ENCODE peak calls at places on chromosome 16, in five cellular contexts. G, X, R, A and Q are unnamed samples.

GRCh38 chr16:2950773-2951172 is 13.3 kb upstream of the KREMEN2 start:
- DNase-seq in G (no peak), R (no peak), A (no peak), X (no peak), Q (no peak)

GRCh38 chr16:75282811-75283281 is 31.4 kb upstream of the BCAR1 start:
- DNase-seq in X (no peak), A (peak), G (peak), R (no peak), Q (no peak)

GRCh38 chr16:58085584-58086251 is 43.5 kb downstream of the CFAP20 start:
- DNase-seq in R (no peak), A (no peak), G (no peak), X (no peak), Q (no peak)

GRCh38 chr16:67399218-67399733 is 6.0 kb upstream of the TPPP3 start:
- DNase-seq in X (peak), R (no peak), A (peak), G (no peak), Q (no peak)

GRCh38 chr16:473046-474043 is 47.9 kb downstream of the RAB11FIP3 start:
- DNase-seq in X (no peak), A (no peak), R (no peak), G (peak), Q (no peak)

GRCh38 chr16:66273036-66273435 is 93.5 kb upstream of the CDH5 start:
- DNase-seq in A (no peak), X (no peak), R (no peak), G (no peak), Q (no peak)

GRCh38 chr16:69566437-69567030 is 768 bp downstream of the NFAT5 start:
- DNase-seq in G (peak), R (no peak), X (peak), A (peak), Q (no peak)

GRCh38 chr16:23071202-23072083 is 77.8 kb downstream of the USP31 start:
- DNase-seq in R (no peak), A (peak), G (peak), X (no peak), Q (no peak)

GRCh38 chr16:69494993-69495392 is 70.6 kb downstream of the CYB5B start:
- DNase-seq in A (no peak), R (no peak), X (no peak), G (no peak), Q (no peak)

GRCh38 chr16:75971334-75971733 is 245.0 kb upstream of the CPHXL start:
- DNase-seq in R (no peak), A (no peak), X (no peak), G (no peak), Q (no peak)

GRCh38 chr16:74999683-75000480 is 1.1 kb downstream of the ZNRF1 start:
- DNase-seq in X (peak), A (peak), G (no peak), R (no peak), Q (no peak)

GRCh38 chr16:77191259-77191969 is 424 bp downstream of the MON1B start:
- DNase-seq in A (no peak), X (peak), R (no peak), G (no peak), Q (no peak)

GRCh38 chr16:85415196-85415988 is 197.7 kb upstream of the GSE1 start:
- DNase-seq in A (no peak), X (peak), G (no peak), R (no peak), Q (no peak)

GRCh38 chr16:77213542-77214108 is 14.4 kb downstream of the SYCE1L start:
- DNase-seq in A (peak), X (no peak), R (no peak), G (peak), Q (no peak)

GRCh38 chr16:87439926-87440325 is 47.8 kb downstream of the MAP1LC3B start:
- DNase-seq in G (no peak), A (no peak), R (no peak), X (no peak), Q (no peak)

GRCh38 chr16:89288966-89289365 is 71.5 kb downstream of the ZNF778 start:
- DNase-seq in G (no peak), R (no peak), A (no peak), X (no peak), Q (no peak)

GRCh38 chr16:19307587-19308241 is 22.2 kb downstream of the CLEC19A start:
- DNase-seq in X (no peak), A (no peak), G (no peak), R (no peak), Q (no peak)

GRCh38 chr16:22402191-22402590 is 27.8 kb upstream of the CDR2 start:
- DNase-seq in A (peak), R (no peak), G (peak), X (no peak), Q (no peak)

GRCh38 chr16:11848842-11849241 is 2.5 kb downstream of the RSL1D1 start:
- DNase-seq in G (peak), X (no peak), A (no peak), R (no peak), Q (no peak)

GRCh38 chr16:881219-882097 is 80.9 kb upstream of the GNG13 start:
- DNase-seq in R (no peak), A (no peak), G (no peak), X (no peak), Q (no peak)

GRCh38 chr16:14407786-14408399 is 222.2 kb downstream of the PARN start:
- DNase-seq in R (no peak), A (no peak), G (no peak), X (no peak), Q (no peak)

GRCh38 chr16:86126891-86127290 is 227.9 kb downstream of the IRF8 start:
- DNase-seq in X (no peak), A (no peak), R (no peak), G (no peak), Q (no peak)

GRCh38 chr16:57314161-57314785 is 29.8 kb upstream of the PLLP start:
- DNase-seq in R (no peak), X (no peak), A (no peak), G (no peak), Q (no peak)

GRCh38 chr16:1825864-1826690 is 548 bp downstream of the HAGH start:
- DNase-seq in R (peak), A (no peak), X (no peak), G (peak), Q (no peak)

GRCh38 chr16:66574081-66574480 is 5.2 kb upstream of the CMTM2 start:
- DNase-seq in X (no peak), G (peak), A (no peak), R (no peak), Q (no peak)

GRCh38 chr16:84139628-84140258 is 5.2 kb downstream of the HSDL1 start:
- DNase-seq in X (no peak), R (no peak), A (no peak), G (no peak), Q (no peak)
- H3K27ac ChIP-seq in X (no peak), R (no peak), A (no peak), G (no peak), Q (no peak)

DNA sequence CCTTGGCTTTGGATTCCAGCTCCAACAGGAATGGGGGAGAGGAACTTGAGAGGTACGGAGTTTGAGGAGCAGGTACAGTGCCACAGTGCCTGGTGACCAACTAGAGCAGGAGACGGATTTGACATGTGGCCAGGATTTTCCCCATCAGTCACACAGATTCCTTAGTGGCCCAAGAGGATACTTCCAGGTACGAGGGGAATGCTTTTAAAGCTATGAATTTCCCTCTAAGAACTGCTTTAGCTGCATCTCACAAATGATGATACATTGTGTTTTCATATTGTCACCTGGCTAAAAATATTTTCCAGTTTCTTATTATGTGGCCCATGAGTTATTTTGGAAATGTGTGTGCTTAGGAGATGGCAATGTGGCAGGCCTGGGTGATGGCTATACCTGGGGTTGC is 98.3 kb downstream of the ABCC6 start:
- DNase-seq in G (no peak), R (no peak), X (no peak), A (no peak), Q (no peak)
- H3K27ac ChIP-seq in G (no peak), R (no peak), X (no peak), A (no peak), Q (peak)

DNA sequence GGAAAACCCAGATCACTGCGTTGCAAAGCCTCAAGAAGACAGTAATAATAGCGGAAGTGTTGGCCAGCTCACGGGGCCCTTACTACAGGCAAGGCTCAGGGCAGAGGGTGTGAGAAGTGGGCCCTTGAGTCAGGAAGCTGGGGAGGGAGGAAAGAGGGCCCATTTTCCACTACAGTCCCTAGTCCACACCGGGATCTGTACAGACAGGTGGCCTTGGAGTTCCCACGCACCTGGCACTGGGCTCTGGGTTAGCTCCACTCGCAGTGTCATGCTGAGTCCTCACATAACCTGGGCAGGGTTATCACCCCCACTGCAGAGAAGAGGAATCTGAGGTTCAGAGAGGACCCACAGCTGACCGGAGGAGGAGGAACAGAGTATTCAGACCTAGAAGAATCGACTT is 16.8 kb upstream of the MTSS2 start:
- DNase-seq in G (no peak), R (no peak), A (no peak), X (no peak), Q (no peak)
- H3K27ac ChIP-seq in G (peak), R (peak), A (no peak), X (peak), Q (peak)

GRCh38 chr16:10728488-10728887 is 15.2 kb upstream of the NUBP1 start:
- DNase-seq in A (no peak), G (no peak), X (no peak), R (no peak), Q (no peak)
- H3K27ac ChIP-seq in A (no peak), G (no peak), X (no peak), R (no peak), Q (no peak)

GRCh38 chr16:26644912-26645543 is 421.7 kb upstream of the C16orf82 start:
- DNase-seq in R (no peak), A (no peak), X (no peak), G (no peak), Q (no peak)
- H3K27ac ChIP-seq in R (no peak), A (no peak), X (no peak), G (no peak), Q (no peak)

GRCh38 chr16:82195917-82196494 is 26.0 kb upstream of the MPHOSPH6 start:
- DNase-seq in R (no peak), X (no peak), G (no peak), A (no peak), Q (no peak)
- H3K27ac ChIP-seq in R (no peak), X (peak), G (no peak), A (no peak), Q (no peak)

GRCh38 chr16:79415983-79416641 is 184.4 kb downstream of the MAF start:
- DNase-seq in A (no peak), G (no peak), X (no peak), R (no peak), Q (no peak)
- H3K27ac ChIP-seq in A (no peak), G (no peak), X (no peak), R (no peak), Q (no peak)

DNA sequence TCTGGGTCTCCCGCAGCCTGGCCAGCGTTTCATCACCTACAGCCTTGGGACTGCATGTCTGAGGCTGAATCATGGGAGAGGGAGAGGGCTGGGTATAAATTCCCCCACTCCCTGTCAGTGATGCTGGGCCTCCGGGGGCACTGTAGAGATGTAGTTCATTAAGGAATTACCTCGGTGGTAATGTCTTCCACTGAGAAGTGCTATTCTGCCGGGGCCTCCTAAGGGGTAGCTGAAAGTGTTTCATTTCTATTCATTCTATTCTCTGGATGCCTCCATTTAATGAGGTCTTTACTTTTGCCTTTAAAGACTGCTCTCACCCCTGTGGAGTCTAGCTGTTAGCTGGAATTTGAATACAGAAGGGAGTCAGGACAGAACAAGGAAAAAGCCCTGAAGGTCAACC is 116.4 kb upstream of the HS3ST4 start:
- DNase-seq in A (no peak), R (no peak), X (no peak), G (no peak), Q (no peak)
- H3K27ac ChIP-seq in A (no peak), R (no peak), X (no peak), G (no peak), Q (no peak)

DNA sequence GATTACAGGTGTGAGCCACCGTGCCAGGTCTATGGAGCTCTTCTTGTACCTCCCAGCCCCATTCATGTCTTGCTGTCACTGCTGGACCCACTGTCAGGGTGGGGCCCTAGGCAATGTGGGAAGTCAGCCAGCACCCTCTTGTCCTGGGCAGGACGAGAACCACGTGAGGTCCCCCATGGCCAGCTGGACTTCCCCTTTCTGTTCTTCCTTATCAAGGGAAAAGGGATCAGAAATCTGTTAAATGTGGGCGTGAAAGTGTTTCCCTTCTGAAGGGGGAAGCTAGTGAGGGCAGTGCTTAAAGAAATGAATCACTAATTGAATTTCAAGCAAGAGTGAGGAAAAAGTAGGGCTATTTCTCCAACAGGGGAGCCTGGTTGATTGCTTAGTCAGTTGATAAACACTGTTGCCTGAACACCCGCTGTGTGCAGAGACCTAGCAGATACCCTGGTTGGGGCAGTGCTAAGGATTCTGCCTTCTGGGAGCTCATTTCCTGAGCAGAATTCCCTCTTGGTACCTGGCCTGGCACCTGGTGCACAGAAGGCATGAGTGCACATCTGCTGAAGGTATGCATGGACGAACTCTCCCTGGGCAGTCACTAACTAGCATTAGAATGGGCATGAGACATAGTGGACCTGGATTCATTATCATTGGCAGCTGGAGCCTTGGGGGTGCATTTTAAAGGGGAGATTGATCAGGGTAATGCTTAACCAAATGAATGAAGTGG is 13.0 kb downstream of the ADCY7 start:
- DNase-seq in G (no peak), X (no peak), A (no peak), R (peak), Q (no peak)
- H3K27ac ChIP-seq in G (no peak), X (no peak), A (no peak), R (peak), Q (no peak)